ENCODE peak calls at places on chromosomes 12 and 14, in five cellular contexts. One of them, this sample, is unnamed. For H3K4me1, the result is how much of the 10 kb centered on the place peaks cover.

GRCh38 chr12:117167769-117168168 is 22.5 kb downstream of the FBXO21 start:
- DNase-seq in Peyer's patch: no peak
- DNase-seq in CD8-positive, alpha-beta T cell: no peak
- DNase-seq in uterus: no peak
- DNase-seq in HepG2: no peak
- DNase-seq in this sample: no peak

GRCh38 chr12:108798551-108799221 is 58.7 kb downstream of the SSH1 start:
- DNase-seq in Peyer's patch: no peak
- DNase-seq in CD8-positive, alpha-beta T cell: no peak
- DNase-seq in uterus: peak
- DNase-seq in HepG2: no peak
- DNase-seq in this sample: peak

GRCh38 chr14:75521415-75522199 is 662 bp upstream of the BATF start:
- DNase-seq in Peyer's patch: peak
- DNase-seq in CD8-positive, alpha-beta T cell: no peak
- DNase-seq in uterus: no peak
- DNase-seq in HepG2: peak
- DNase-seq in this sample: no peak

GRCh38 chr12:47085815-47086252 is 6.1 kb upstream of the AMIGO2 start:
- DNase-seq in Peyer's patch: peak
- DNase-seq in CD8-positive, alpha-beta T cell: no peak
- DNase-seq in uterus: no peak
- DNase-seq in HepG2: peak
- DNase-seq in this sample: no peak

GRCh38 chr12:30462249-30462648 is 233.4 kb downstream of the IPO8 start:
- DNase-seq in Peyer's patch: no peak
- DNase-seq in CD8-positive, alpha-beta T cell: no peak
- DNase-seq in uterus: no peak
- DNase-seq in HepG2: no peak
- DNase-seq in this sample: no peak

GRCh38 chr12:26642361-26642760 is 190.6 kb downstream of the ITPR2 start:
- DNase-seq in Peyer's patch: no peak
- DNase-seq in CD8-positive, alpha-beta T cell: no peak
- DNase-seq in uterus: no peak
- DNase-seq in HepG2: no peak
- DNase-seq in this sample: no peak

GRCh38 chr12:74527491-74527890 is 10.1 kb upstream of the ATXN7L3B start:
- DNase-seq in Peyer's patch: no peak
- DNase-seq in CD8-positive, alpha-beta T cell: no peak
- DNase-seq in uterus: no peak
- DNase-seq in HepG2: no peak
- DNase-seq in this sample: no peak

GRCh38 chr14:106518054-106518943 is 991.9 kb downstream of the TMEM121 start:
- DNase-seq in Peyer's patch: peak
- DNase-seq in CD8-positive, alpha-beta T cell: peak
- DNase-seq in uterus: no peak
- DNase-seq in HepG2: no peak
- DNase-seq in this sample: peak

GRCh38 chr12:112900298-112901145 is 6.2 kb upstream of the OAS1 start:
- DNase-seq in Peyer's patch: peak
- DNase-seq in CD8-positive, alpha-beta T cell: peak
- DNase-seq in uterus: no peak
- DNase-seq in HepG2: peak
- DNase-seq in this sample: no peak

GRCh38 chr12:6285063-6285477 is 25.4 kb upstream of the PLEKHG6 start:
- DNase-seq in Peyer's patch: peak
- DNase-seq in CD8-positive, alpha-beta T cell: peak
- DNase-seq in uterus: peak
- DNase-seq in HepG2: peak
- DNase-seq in this sample: no peak

GRCh38 chr14:85974602-85975001 is 444.7 kb downstream of the FLRT2 start:
- DNase-seq in Peyer's patch: no peak
- DNase-seq in CD8-positive, alpha-beta T cell: no peak
- DNase-seq in uterus: no peak
- DNase-seq in HepG2: no peak
- DNase-seq in this sample: no peak

DNA sequence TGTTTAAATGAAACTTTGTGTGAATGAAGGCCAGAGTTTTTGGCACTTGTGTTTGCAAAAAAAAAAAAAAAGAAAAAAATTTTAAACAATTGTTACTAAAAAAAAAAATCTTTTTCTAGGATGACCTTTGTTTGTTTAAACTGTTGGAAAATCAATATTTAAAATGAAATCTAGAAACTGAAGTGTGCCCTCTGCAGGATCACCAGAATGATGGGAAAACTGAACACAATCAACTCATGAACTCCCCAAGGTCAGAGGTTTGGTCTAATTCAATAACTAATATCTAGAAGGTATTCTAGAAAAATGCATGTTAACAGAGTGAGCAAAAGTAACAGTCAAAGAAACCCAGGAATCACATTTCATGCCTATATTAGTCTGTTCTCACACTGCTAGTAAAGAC is 448.9 kb downstream of the FLRT2 start:
- DNase-seq in Peyer's patch: no peak
- DNase-seq in CD8-positive, alpha-beta T cell: no peak
- DNase-seq in uterus: no peak
- DNase-seq in HepG2: no peak
- DNase-seq in this sample: no peak
- TF ChIP-seq CTCF in Peyer's patch: no peak
- TF ChIP-seq CTCF in CD8-positive, alpha-beta T cell: no peak
- TF ChIP-seq CTCF in uterus: no peak
- TF ChIP-seq CTCF in HepG2: no peak
- TF ChIP-seq CTCF in this sample: no peak

DNA sequence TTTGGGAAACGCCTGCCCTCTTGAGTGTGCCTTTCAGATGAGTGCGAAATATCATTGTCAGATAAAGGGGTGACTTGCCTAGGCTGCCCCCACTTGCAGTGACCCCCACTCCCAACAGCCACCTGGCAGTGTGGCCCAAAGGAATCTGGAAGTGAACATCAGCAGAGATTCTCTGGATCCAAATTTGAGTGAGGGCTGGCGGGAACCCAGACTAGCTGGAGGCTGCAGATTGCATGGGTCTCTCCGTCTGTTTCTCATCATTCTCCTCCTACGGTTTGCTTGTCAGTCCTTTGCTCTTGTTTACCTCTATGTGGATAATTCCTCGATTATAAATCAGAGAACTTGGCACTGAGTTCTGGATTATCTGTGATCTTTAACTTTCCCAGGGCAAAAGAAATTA is 280.8 kb downstream of the ZFP36L1 start:
- DNase-seq in Peyer's patch: no peak
- DNase-seq in CD8-positive, alpha-beta T cell: no peak
- DNase-seq in uterus: peak
- DNase-seq in HepG2: no peak
- DNase-seq in this sample: no peak
- H3K4me1 ChIP-seq in Peyer's patch: under half
- H3K4me1 ChIP-seq in CD8-positive, alpha-beta T cell: under half
- H3K4me1 ChIP-seq in uterus: under half
- H3K4me1 ChIP-seq in HepG2: under half
- H3K4me1 ChIP-seq in this sample: under half

GRCh38 chr14:24212924-24213865 is at the start of gene CHMP4A:
- DNase-seq in Peyer's patch: peak
- DNase-seq in CD8-positive, alpha-beta T cell: peak
- DNase-seq in uterus: peak
- DNase-seq in HepG2: peak
- DNase-seq in this sample: peak
- TF ChIP-seq CTCF in Peyer's patch: peak
- TF ChIP-seq CTCF in CD8-positive, alpha-beta T cell: no peak
- TF ChIP-seq CTCF in uterus: peak
- TF ChIP-seq CTCF in HepG2: peak
- TF ChIP-seq CTCF in this sample: no peak

GRCh38 chr14:22814945-22815713 is at the start of gene SLC7A7:
- DNase-seq in Peyer's patch: peak
- DNase-seq in CD8-positive, alpha-beta T cell: no peak
- DNase-seq in uterus: no peak
- DNase-seq in HepG2: no peak
- DNase-seq in this sample: no peak

GRCh38 chr14:22812744-22813143 is 2.5 kb downstream of the SLC7A7 start:
- DNase-seq in Peyer's patch: no peak
- DNase-seq in CD8-positive, alpha-beta T cell: no peak
- DNase-seq in uterus: no peak
- DNase-seq in HepG2: no peak
- DNase-seq in this sample: no peak

GRCh38 chr14:22811752-22812151 is 3.5 kb downstream of the SLC7A7 start:
- DNase-seq in Peyer's patch: no peak
- DNase-seq in CD8-positive, alpha-beta T cell: no peak
- DNase-seq in uterus: no peak
- DNase-seq in HepG2: no peak
- DNase-seq in this sample: no peak

GRCh38 chr14:22814373-22814772 is 862 bp downstream of the SLC7A7 start:
- DNase-seq in Peyer's patch: no peak
- DNase-seq in CD8-positive, alpha-beta T cell: no peak
- DNase-seq in uterus: no peak
- DNase-seq in HepG2: no peak
- DNase-seq in this sample: no peak

DNA sequence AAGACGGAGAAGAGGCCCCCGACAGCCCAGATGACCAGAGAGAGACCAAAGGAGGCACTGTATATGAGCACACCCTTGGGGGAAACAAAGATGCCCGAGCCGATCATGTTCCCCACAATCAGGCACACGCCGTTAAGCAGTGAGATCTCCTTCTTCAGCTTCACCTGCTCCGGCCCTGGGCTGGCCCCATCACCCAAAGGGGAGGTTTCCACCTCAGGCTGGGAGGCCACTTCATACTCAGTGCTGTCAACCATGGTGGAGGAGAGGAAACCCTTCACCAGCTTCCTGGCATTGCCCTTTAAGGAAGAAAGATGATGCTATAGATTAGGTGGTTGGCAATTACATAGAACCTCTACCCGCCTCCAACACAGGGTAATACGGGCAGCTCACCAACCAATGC is 2.1 kb downstream of the SLC7A7 start:
- DNase-seq in Peyer's patch: no peak
- DNase-seq in CD8-positive, alpha-beta T cell: no peak
- DNase-seq in uterus: no peak
- DNase-seq in HepG2: no peak
- DNase-seq in this sample: no peak
- H3K4me1 ChIP-seq in Peyer's patch: under half
- H3K4me1 ChIP-seq in CD8-positive, alpha-beta T cell: under half
- H3K4me1 ChIP-seq in uterus: under half
- H3K4me1 ChIP-seq in HepG2: under half
- H3K4me1 ChIP-seq in this sample: under half

DNA sequence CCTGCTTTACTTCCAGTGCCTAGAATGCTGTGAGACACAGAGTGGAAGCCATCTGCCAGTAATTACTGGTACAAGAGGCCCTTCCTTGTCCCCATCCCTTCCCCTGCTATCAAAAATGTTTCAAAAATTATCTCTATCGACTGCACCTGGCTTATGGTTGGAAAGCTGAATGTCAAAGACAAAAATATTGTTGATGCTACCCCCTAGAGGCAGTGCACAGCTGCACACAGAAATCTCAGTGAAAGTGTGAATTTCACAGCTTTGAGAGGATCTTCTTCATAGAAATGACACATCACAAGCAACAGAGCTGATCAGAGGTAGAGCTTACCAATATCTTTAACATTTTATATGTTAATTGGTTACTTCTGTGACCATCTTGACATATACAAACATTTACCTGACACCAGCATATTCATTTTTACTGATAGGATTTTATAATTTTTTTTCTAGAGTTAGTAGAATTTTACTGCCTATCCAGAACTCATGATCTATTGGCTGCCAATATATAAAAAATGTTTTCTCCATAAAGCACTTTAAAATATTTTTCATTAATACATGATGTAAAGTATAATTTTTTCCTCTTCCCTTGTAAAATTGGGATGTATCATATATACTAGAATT is 138.0 kb downstream of the AACS start:
- DNase-seq in Peyer's patch: no peak
- DNase-seq in CD8-positive, alpha-beta T cell: no peak
- DNase-seq in uterus: no peak
- DNase-seq in HepG2: peak
- DNase-seq in this sample: no peak
- TF ChIP-seq CTCF in Peyer's patch: peak
- TF ChIP-seq CTCF in CD8-positive, alpha-beta T cell: no peak
- TF ChIP-seq CTCF in uterus: no peak
- TF ChIP-seq CTCF in HepG2: peak
- TF ChIP-seq CTCF in this sample: no peak

DNA sequence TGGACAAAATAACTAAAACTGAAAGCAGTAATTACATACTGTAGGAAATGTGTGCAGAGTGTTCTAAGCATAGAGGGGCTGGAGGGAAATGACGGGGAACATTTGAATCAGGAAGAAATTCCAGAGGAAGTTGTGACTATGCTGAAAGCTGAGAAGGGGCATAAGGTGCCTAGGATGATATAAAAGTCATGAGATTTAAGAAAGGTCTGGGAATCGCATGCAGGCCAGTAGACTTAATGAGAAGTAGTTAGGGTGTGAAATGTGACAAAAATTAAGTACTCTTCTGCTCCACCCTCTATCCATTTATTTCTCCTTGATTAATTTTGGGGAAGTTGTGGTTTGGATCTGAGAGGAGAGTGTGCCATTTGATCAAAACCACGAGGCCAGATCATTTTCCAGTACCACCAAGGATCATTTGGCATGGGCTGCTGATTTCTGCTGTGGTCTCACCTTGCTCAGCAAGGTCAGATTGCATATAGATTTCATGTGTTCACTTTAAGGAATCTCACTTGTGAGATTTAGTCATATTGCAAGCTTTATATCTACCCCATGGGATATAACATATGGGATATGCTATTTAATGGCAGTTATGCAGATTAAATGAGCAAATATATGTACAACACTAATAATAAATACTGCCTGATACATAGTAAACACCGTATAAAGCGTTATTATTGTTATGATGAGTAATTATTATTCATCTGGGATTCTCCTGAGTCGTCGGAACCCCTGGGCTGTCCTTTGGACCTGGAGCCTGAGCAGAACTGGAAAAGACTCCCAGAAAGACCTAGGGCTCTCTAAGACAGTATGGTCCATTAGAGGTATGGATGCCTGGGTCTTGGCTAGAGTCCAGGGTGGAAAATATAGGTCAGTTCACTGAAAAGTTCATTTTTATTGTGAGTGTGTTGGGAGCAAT is 72.3 kb downstream of the SRGAP1 start:
- DNase-seq in Peyer's patch: no peak
- DNase-seq in CD8-positive, alpha-beta T cell: no peak
- DNase-seq in uterus: no peak
- DNase-seq in HepG2: no peak
- DNase-seq in this sample: no peak
- H3K4me1 ChIP-seq in Peyer's patch: under half
- H3K4me1 ChIP-seq in CD8-positive, alpha-beta T cell: under half
- H3K4me1 ChIP-seq in uterus: under half
- H3K4me1 ChIP-seq in HepG2: half or more
- H3K4me1 ChIP-seq in this sample: under half

This sample was measured in mucosa of descending colon.